ENCODE peak calls at places on chromosomes 4 and X, in six cellular contexts. One of them, this sample, is unnamed.

GRCh38 chr4:175380841-175381240 is 431.2 kb downstream of the GPM6A start:
- DNase-seq in caudate nucleus: no peak
- DNase-seq in ELR: no peak
- DNase-seq in NCI-H2081: no peak
- DNase-seq in activated gamma-delta T cell treated with Interleukin-2 at 50 U/mL for 16 hours: no peak
- DNase-seq in naive thymus-derived CD8-positive, alpha-beta T cell: no peak
- DNase-seq in this sample: no peak

GRCh38 chr4:169238445-169238844 is 32.3 kb downstream of the SH3RF1 start:
- DNase-seq in caudate nucleus: no peak
- DNase-seq in ELR: peak
- DNase-seq in NCI-H2081: no peak
- DNase-seq in activated gamma-delta T cell treated with Interleukin-2 at 50 U/mL for 16 hours: no peak
- DNase-seq in naive thymus-derived CD8-positive, alpha-beta T cell: no peak
- DNase-seq in this sample: no peak

GRCh38 chr4:4426511-4427477 is 39.9 kb downstream of the NSG1 start:
- DNase-seq in caudate nucleus: no peak
- DNase-seq in ELR: no peak
- DNase-seq in NCI-H2081: no peak
- DNase-seq in activated gamma-delta T cell treated with Interleukin-2 at 50 U/mL for 16 hours: no peak
- DNase-seq in naive thymus-derived CD8-positive, alpha-beta T cell: no peak
- DNase-seq in this sample: no peak

GRCh38 chr4:86935833-86936721 is 1.3 kb downstream of the AFF1 start:
- DNase-seq in caudate nucleus: peak
- DNase-seq in ELR: peak
- DNase-seq in NCI-H2081: peak
- DNase-seq in activated gamma-delta T cell treated with Interleukin-2 at 50 U/mL for 16 hours: peak
- DNase-seq in naive thymus-derived CD8-positive, alpha-beta T cell: peak
- DNase-seq in this sample: peak

GRCh38 chrX:76827672-76828071 is 400.2 kb downstream of the MAGEE1 start:
- DNase-seq in caudate nucleus: no peak
- DNase-seq in ELR: no peak
- DNase-seq in NCI-H2081: no peak
- DNase-seq in activated gamma-delta T cell treated with Interleukin-2 at 50 U/mL for 16 hours: no peak
- DNase-seq in naive thymus-derived CD8-positive, alpha-beta T cell: no peak
- DNase-seq in this sample: no peak

GRCh38 chr4:99038213-99038612 is 42.7 kb downstream of the METAP1 start:
- DNase-seq in caudate nucleus: no peak
- DNase-seq in ELR: no peak
- DNase-seq in NCI-H2081: no peak
- DNase-seq in activated gamma-delta T cell treated with Interleukin-2 at 50 U/mL for 16 hours: no peak
- DNase-seq in naive thymus-derived CD8-positive, alpha-beta T cell: no peak
- DNase-seq in this sample: no peak

GRCh38 chr4:158314756-158315487 is 104.6 kb downstream of the TMEM144 start:
- DNase-seq in caudate nucleus: no peak
- DNase-seq in ELR: peak
- DNase-seq in NCI-H2081: no peak
- DNase-seq in activated gamma-delta T cell treated with Interleukin-2 at 50 U/mL for 16 hours: no peak
- DNase-seq in naive thymus-derived CD8-positive, alpha-beta T cell: no peak
- DNase-seq in this sample: no peak

GRCh38 chr4:1470816-1471442 is 64.7 kb upstream of the NKX1-1 start:
- DNase-seq in caudate nucleus: no peak
- DNase-seq in ELR: no peak
- DNase-seq in NCI-H2081: no peak
- DNase-seq in activated gamma-delta T cell treated with Interleukin-2 at 50 U/mL for 16 hours: no peak
- DNase-seq in naive thymus-derived CD8-positive, alpha-beta T cell: no peak
- DNase-seq in this sample: peak

GRCh38 chrX:70720721-70721120 is 187.8 kb downstream of the TEX11 start:
- DNase-seq in caudate nucleus: no peak
- DNase-seq in ELR: peak
- DNase-seq in NCI-H2081: no peak
- DNase-seq in activated gamma-delta T cell treated with Interleukin-2 at 50 U/mL for 16 hours: no peak
- DNase-seq in naive thymus-derived CD8-positive, alpha-beta T cell: no peak
- DNase-seq in this sample: no peak

GRCh38 chr4:107931775-107932321 is 499 bp downstream of the CYP2U1 start:
- DNase-seq in caudate nucleus: peak
- DNase-seq in ELR: no peak
- DNase-seq in NCI-H2081: peak
- DNase-seq in activated gamma-delta T cell treated with Interleukin-2 at 50 U/mL for 16 hours: peak
- DNase-seq in naive thymus-derived CD8-positive, alpha-beta T cell: peak
- DNase-seq in this sample: no peak

GRCh38 chr4:67104145-67104544 is 441.2 kb downstream of the CENPC start:
- DNase-seq in caudate nucleus: peak
- DNase-seq in ELR: no peak
- DNase-seq in NCI-H2081: no peak
- DNase-seq in activated gamma-delta T cell treated with Interleukin-2 at 50 U/mL for 16 hours: no peak
- DNase-seq in naive thymus-derived CD8-positive, alpha-beta T cell: no peak
- DNase-seq in this sample: no peak

GRCh38 chr4:6378493-6379445 is 93.6 kb downstream of the PPP2R2C start:
- DNase-seq in caudate nucleus: no peak
- DNase-seq in ELR: no peak
- DNase-seq in NCI-H2081: no peak
- DNase-seq in activated gamma-delta T cell treated with Interleukin-2 at 50 U/mL for 16 hours: no peak
- DNase-seq in naive thymus-derived CD8-positive, alpha-beta T cell: no peak
- DNase-seq in this sample: no peak

GRCh38 chrX:39736219-39737211 is 361.2 kb downstream of the BCOR start:
- DNase-seq in caudate nucleus: no peak
- DNase-seq in ELR: peak
- DNase-seq in NCI-H2081: peak
- DNase-seq in activated gamma-delta T cell treated with Interleukin-2 at 50 U/mL for 16 hours: no peak
- DNase-seq in naive thymus-derived CD8-positive, alpha-beta T cell: no peak
- DNase-seq in this sample: no peak

GRCh38 chrX:16743604-16744325 is 24.4 kb downstream of the SYAP1 start:
- DNase-seq in caudate nucleus: no peak
- DNase-seq in ELR: peak
- DNase-seq in NCI-H2081: no peak
- DNase-seq in activated gamma-delta T cell treated with Interleukin-2 at 50 U/mL for 16 hours: no peak
- DNase-seq in naive thymus-derived CD8-positive, alpha-beta T cell: no peak
- DNase-seq in this sample: no peak

GRCh38 chrX:25878806-25879205 is 259.3 kb upstream of the MAGEB18 start:
- DNase-seq in caudate nucleus: no peak
- DNase-seq in ELR: no peak
- DNase-seq in NCI-H2081: no peak
- DNase-seq in activated gamma-delta T cell treated with Interleukin-2 at 50 U/mL for 16 hours: no peak
- DNase-seq in naive thymus-derived CD8-positive, alpha-beta T cell: no peak
- DNase-seq in this sample: no peak

GRCh38 chr4:159098482-159099127 is 4.3 kb upstream of the RAPGEF2 start:
- DNase-seq in caudate nucleus: no peak
- DNase-seq in ELR: no peak
- DNase-seq in NCI-H2081: peak
- DNase-seq in activated gamma-delta T cell treated with Interleukin-2 at 50 U/mL for 16 hours: no peak
- DNase-seq in naive thymus-derived CD8-positive, alpha-beta T cell: no peak
- DNase-seq in this sample: no peak

GRCh38 chr4:143337600-143338287 is 1.1 kb downstream of the GAB1 start:
- DNase-seq in caudate nucleus: peak
- DNase-seq in ELR: peak
- DNase-seq in NCI-H2081: peak
- DNase-seq in activated gamma-delta T cell treated with Interleukin-2 at 50 U/mL for 16 hours: no peak
- DNase-seq in naive thymus-derived CD8-positive, alpha-beta T cell: no peak
- DNase-seq in this sample: peak

GRCh38 chrX:54386314-54386713 is 28.5 kb upstream of the WNK3 start:
- DNase-seq in caudate nucleus: no peak
- DNase-seq in ELR: peak
- DNase-seq in NCI-H2081: no peak
- DNase-seq in activated gamma-delta T cell treated with Interleukin-2 at 50 U/mL for 16 hours: no peak
- DNase-seq in naive thymus-derived CD8-positive, alpha-beta T cell: no peak
- DNase-seq in this sample: no peak

GRCh38 chr4:152294331-152294730 is 241.6 kb downstream of the FBXW7 start:
- DNase-seq in caudate nucleus: no peak
- DNase-seq in ELR: no peak
- DNase-seq in NCI-H2081: no peak
- DNase-seq in activated gamma-delta T cell treated with Interleukin-2 at 50 U/mL for 16 hours: no peak
- DNase-seq in naive thymus-derived CD8-positive, alpha-beta T cell: no peak
- DNase-seq in this sample: no peak

GRCh38 chrX:130836447-130836846 is 66.6 kb downstream of the ENOX2 start:
- DNase-seq in caudate nucleus: no peak
- DNase-seq in ELR: no peak
- DNase-seq in NCI-H2081: no peak
- DNase-seq in activated gamma-delta T cell treated with Interleukin-2 at 50 U/mL for 16 hours: no peak
- DNase-seq in naive thymus-derived CD8-positive, alpha-beta T cell: no peak
- DNase-seq in this sample: no peak

GRCh38 chrX:129705988-129706387 is 32.8 kb upstream of the XPNPEP2 start:
- DNase-seq in caudate nucleus: no peak
- DNase-seq in ELR: no peak
- DNase-seq in NCI-H2081: no peak
- DNase-seq in activated gamma-delta T cell treated with Interleukin-2 at 50 U/mL for 16 hours: no peak
- DNase-seq in naive thymus-derived CD8-positive, alpha-beta T cell: no peak
- DNase-seq in this sample: no peak

GRCh38 chrX:150162141-150162540 is 201.0 kb upstream of the MAMLD1 start:
- DNase-seq in caudate nucleus: no peak
- DNase-seq in ELR: peak
- DNase-seq in NCI-H2081: no peak
- DNase-seq in activated gamma-delta T cell treated with Interleukin-2 at 50 U/mL for 16 hours: no peak
- DNase-seq in naive thymus-derived CD8-positive, alpha-beta T cell: no peak
- DNase-seq in this sample: no peak

This sample was measured in posterior cingulate gyrus.